ENCODE peak calls at places on chromosomes 12 and 14, in ten cellular contexts. B, N, J, P, D, L, Z, H, I and W are unnamed samples.

GRCh38 chr12:107580750-107581529 is 104.7 kb upstream of the PWP1 start:
- DNase-seq in P (no peak), H (no peak), Z (no peak), I (no peak), D (no peak), J (peak), N (peak), L (no peak), B (no peak), W (no peak)

GRCh38 chr12:67937822-67938221 is 51.4 kb upstream of the IFNG-AS1 start:
- DNase-seq in L (no peak), H (no peak), J (no peak), I (no peak), Z (no peak), N (no peak), D (no peak), P (no peak), B (no peak), W (no peak)

GRCh38 chr12:109539508-109539907 is 33.8 kb downstream of the MMAB start:
- DNase-seq in L (peak), N (no peak), B (no peak), Z (no peak), D (no peak), H (no peak), J (no peak), I (no peak), P (no peak), W (no peak)

GRCh38 chr12:24573621-24574020 is 375.3 kb downstream of the BCAT1 start:
- DNase-seq in P (no peak), N (no peak), D (no peak), I (no peak), L (no peak), J (no peak), H (no peak), Z (no peak), B (no peak), W (no peak)

GRCh38 chr14:72743626-72744025 is 150.3 kb downstream of the DPF3 start:
- DNase-seq in H (no peak), P (no peak), Z (no peak), N (no peak), B (no peak), I (no peak), L (no peak), J (no peak), D (no peak), W (no peak)

GRCh38 chr12:126668961-126669360 is 1598.0 kb upstream of the TMEM132C start:
- DNase-seq in L (peak), B (no peak), I (no peak), N (no peak), P (no peak), J (no peak), D (no peak), H (no peak), Z (no peak), W (no peak)

GRCh38 chr12:48965447-48965846 is 6.1 kb downstream of the WNT10B start:
- DNase-seq in L (no peak), N (peak), P (no peak), Z (no peak), D (no peak), B (no peak), I (peak), J (no peak), H (no peak), W (no peak)

GRCh38 chr12:111312708-111313107 is 56.2 kb downstream of the PHETA1 start:
- DNase-seq in H (no peak), N (no peak), B (no peak), Z (no peak), D (peak), L (peak), J (no peak), P (no peak), I (no peak), W (no peak)

GRCh38 chr12:99223554-99223953 is 424.0 kb upstream of the GARIN6 start:
- DNase-seq in D (no peak), P (no peak), J (no peak), Z (no peak), H (no peak), N (no peak), B (no peak), L (no peak), I (no peak), W (no peak)

GRCh38 chr12:120397827-120398563 is 29.0 kb upstream of the MSI1 start:
- DNase-seq in I (no peak), Z (no peak), B (no peak), D (no peak), J (no peak), H (no peak), N (peak), L (no peak), P (no peak), W (no peak)

GRCh38 chr12:3417937-3418336 is 73.1 kb upstream of the PRMT8 start:
- DNase-seq in H (no peak), B (no peak), L (no peak), P (no peak), D (no peak), J (no peak), N (no peak), Z (no peak), I (no peak), W (no peak)

GRCh38 chr14:103749452-103749851 is 33.8 kb downstream of the ZFYVE21 start:
- DNase-seq in Z (no peak), N (no peak), J (no peak), D (no peak), B (no peak), P (no peak), L (no peak), H (no peak), I (no peak), W (no peak)

GRCh38 chr12:19946549-19946948 is 421.8 kb upstream of the PDE3A start:
- DNase-seq in J (no peak), B (no peak), L (peak), D (no peak), Z (no peak), H (peak), N (no peak), I (no peak), P (no peak), W (no peak)

GRCh38 chr12:125072496-125072895 is 7.3 kb downstream of the AACS start:
- DNase-seq in D (no peak), L (no peak), N (no peak), Z (no peak), P (no peak), I (no peak), H (no peak), J (no peak), B (no peak), W (no peak)

GRCh38 chr12:44774815-44775411 is 101.2 kb downstream of the NELL2 start:
- DNase-seq in J (peak), L (peak), D (peak), P (no peak), B (no peak), I (peak), H (no peak), N (peak), Z (no peak), W (no peak)

GRCh38 chr12:80216890-80217559 is 117.7 kb downstream of the OTOGL start:
- DNase-seq in B (no peak), H (no peak), Z (no peak), D (no peak), P (no peak), N (peak), I (no peak), J (peak), L (no peak), W (no peak)

GRCh38 chr12:68236421-68237059 is 10.9 kb upstream of the IL26 start:
- DNase-seq in L (peak), I (no peak), P (no peak), J (no peak), B (no peak), H (no peak), D (no peak), Z (no peak), N (no peak), W (no peak)

GRCh38 chr12:30877110-30877875 is 49.3 kb upstream of the TSPAN11 start:
- DNase-seq in N (peak), P (no peak), B (no peak), L (no peak), H (no peak), Z (no peak), I (no peak), J (no peak), D (peak), W (no peak)

GRCh38 chr12:131138638-131139362 is 185.1 kb downstream of the ADGRD1 start:
- DNase-seq in N (no peak), B (no peak), H (no peak), I (no peak), L (no peak), P (no peak), Z (no peak), D (no peak), J (no peak), W (no peak)

GRCh38 chr12:27615331-27615891 is 80.8 kb upstream of the REP15 start:
- DNase-seq in B (no peak), I (no peak), H (no peak), N (no peak), Z (no peak), J (peak), L (peak), D (no peak), P (no peak), W (no peak)

GRCh38 chr14:36056846-36057245 is 119.7 kb downstream of the PTCSC3 start:
- DNase-seq in J (no peak), P (no peak), H (no peak), L (no peak), Z (no peak), I (no peak), N (no peak), B (no peak), D (no peak), W (no peak)

GRCh38 chr12:23611320-23611719 is 338.1 kb downstream of the SOX5 start:
- DNase-seq in Z (no peak), B (no peak), I (no peak), H (no peak), P (no peak), N (no peak), D (no peak), J (no peak), L (no peak), W (no peak)

GRCh38 chr14:76775695-76776305 is 14.5 kb downstream of the VASH1 start:
- DNase-seq in P (no peak), H (peak), B (no peak), J (no peak), N (no peak), Z (peak), L (no peak), D (no peak), I (no peak), W (no peak)

GRCh38 chr12:38638401-38638800 is 267.0 kb downstream of the CPNE8 start:
- DNase-seq in N (no peak), D (no peak), H (no peak), P (no peak), J (no peak), L (no peak), B (no peak), I (no peak), Z (no peak), W (no peak)

GRCh38 chr12:57887631-57888406 is 41.3 kb upstream of the CTDSP2 start:
- DNase-seq in B (no peak), L (peak), H (peak), J (peak), N (peak), Z (peak), P (no peak), I (no peak), D (peak), W (no peak)

GRCh38 chr12:52645120-52645761 is 6.8 kb downstream of the KRT2 start:
- DNase-seq in B (no peak), J (no peak), L (no peak), Z (no peak), I (no peak), H (peak), P (no peak), D (no peak), N (no peak), W (no peak)

GRCh38 chr14:98946995-98947394 is 325.0 kb downstream of the BCL11B start:
- DNase-seq in D (no peak), Z (peak), I (no peak), N (peak), J (peak), L (no peak), P (peak), B (no peak), H (no peak), W (no peak)

GRCh38 chr12:9319842-9320173 is 111.6 kb upstream of the PZP start:
- DNase-seq in I (no peak), J (no peak), L (no peak), N (no peak), H (no peak), Z (no peak), D (no peak), P (no peak), B (no peak), W (no peak)

GRCh38 chr14:31127690-31128089 is 79.9 kb downstream of the HECTD1 start:
- DNase-seq in P (no peak), H (no peak), L (no peak), D (no peak), J (no peak), I (no peak), N (no peak), Z (no peak), B (no peak), W (no peak)

GRCh38 chr14:81127785-81128184 is 93.0 kb downstream of the GTF2A1 start:
- DNase-seq in B (no peak), D (no peak), L (no peak), P (no peak), N (no peak), H (no peak), I (no peak), J (no peak), Z (no peak), W (no peak)

GRCh38 chr12:113471619-113472171 is at the start of gene LHX5:
- DNase-seq in D (no peak), H (no peak), J (no peak), P (no peak), I (no peak), B (no peak), N (peak), Z (no peak), L (no peak), W (no peak)

GRCh38 chr12:28879379-28879778 is 269.7 kb upstream of the FAR2 start:
- DNase-seq in D (no peak), N (no peak), H (no peak), Z (no peak), J (no peak), L (no peak), P (no peak), I (no peak), B (no peak), W (no peak)

GRCh38 chr12:48787791-48788521 is 933 bp downstream of the ADCY6 start:
- DNase-seq in H (no peak), I (no peak), P (no peak), Z (no peak), J (no peak), D (no peak), B (no peak), N (no peak), L (no peak), W (no peak)

GRCh38 chr14:95548328-95548929 is 13.6 kb downstream of the GLRX5 start:
- DNase-seq in H (no peak), I (no peak), L (no peak), D (no peak), N (no peak), P (no peak), J (no peak), Z (no peak), B (no peak), W (no peak)

GRCh38 chr14:36663404-36664321 is 2.0 kb downstream of the PAX9 start:
- DNase-seq in D (peak), H (no peak), N (peak), I (no peak), L (peak), Z (no peak), B (no peak), J (no peak), P (no peak), W (no peak)

GRCh38 chr12:128537668-128538067 is 270.7 kb downstream of the TMEM132C start:
- DNase-seq in B (no peak), L (no peak), D (no peak), P (no peak), J (no peak), Z (no peak), N (no peak), H (no peak), I (no peak), W (no peak)

GRCh38 chr12:128543971-128544370 is 277.0 kb downstream of the TMEM132C start:
- DNase-seq in N (no peak), I (no peak), P (no peak), D (no peak), B (no peak), L (no peak), J (no peak), H (no peak), Z (no peak), W (no peak)

GRCh38 chr12:128542844-128543243 is 275.9 kb downstream of the TMEM132C start:
- DNase-seq in I (no peak), L (no peak), H (no peak), P (no peak), N (no peak), B (no peak), J (no peak), Z (no peak), D (no peak), W (no peak)

GRCh38 chr12:128543493-128543892 is 276.5 kb downstream of the TMEM132C start:
- DNase-seq in Z (no peak), N (no peak), L (no peak), H (no peak), B (no peak), D (no peak), I (no peak), P (no peak), J (no peak), W (no peak)
- TF ChIP-seq CTCF in Z (no peak), N (no peak), L (no peak), H (no peak), B (no peak), D (no peak), I (peak), P (no peak), J (no peak), W (no peak)

GRCh38 chr14:61736751-61737150 is 25.5 kb upstream of the SNAPC1 start:
- DNase-seq in N (no peak), I (no peak), Z (no peak), J (no peak), L (peak), B (no peak), P (no peak), D (no peak), H (no peak), W (no peak)
- H3K27ac ChIP-seq in N (peak), I (no peak), Z (no peak), J (peak), L (peak), B (no peak), P (no peak), D (peak), H (no peak), W (no peak)

DNA sequence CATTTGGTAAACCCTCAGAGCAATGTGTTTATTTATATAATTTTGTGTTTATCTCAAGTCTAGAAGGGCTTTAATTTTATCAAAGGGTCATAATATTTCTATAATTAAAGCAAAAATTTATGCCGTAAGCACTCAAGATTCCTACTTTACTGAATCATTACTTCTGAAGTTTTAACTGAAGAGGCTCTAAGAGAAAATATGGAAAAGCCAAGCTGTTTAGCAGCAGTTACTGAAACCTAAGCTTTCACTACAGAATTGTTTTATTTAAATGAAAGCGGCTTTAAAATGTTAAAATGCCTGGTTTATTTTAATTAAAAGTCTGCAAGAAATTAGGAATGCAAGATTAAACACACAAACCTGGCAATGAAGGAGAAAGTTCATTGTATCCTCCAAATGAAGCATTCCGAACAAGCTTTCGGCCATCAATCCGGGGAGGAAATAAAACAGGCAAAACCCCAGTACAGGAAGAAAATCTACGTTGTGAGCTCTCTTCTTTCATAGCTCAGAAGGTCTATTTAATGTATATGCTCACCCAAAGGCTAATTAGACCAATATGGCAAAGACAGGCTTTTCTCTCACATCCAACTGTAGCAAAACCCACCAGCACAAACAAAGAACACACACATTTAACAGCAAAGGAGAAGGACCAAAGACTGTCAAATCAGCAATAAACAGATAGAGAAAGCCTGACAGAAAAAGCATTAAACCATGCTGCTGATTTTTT is 74.1 kb upstream of the BBS10 start:
- DNase-seq in N (no peak), J (no peak), H (no peak), L (no peak), I (no peak), Z (no peak), P (no peak), B (no peak), D (no peak), W (no peak)
- H3K4me3 ChIP-seq in N (no peak), J (no peak), H (no peak), L (peak), I (no peak), Z (no peak), P (no peak), B (no peak), D (no peak), W (no peak)

GRCh38 chr12:5872745-5873144 is 72.3 kb downstream of the ANO2 start:
- DNase-seq in J (peak), Z (no peak), D (no peak), N (peak), I (no peak), P (no peak), H (no peak), B (no peak), L (peak), W (no peak)
- TF ChIP-seq CTCF in J (no peak), Z (no peak), D (no peak), N (peak), I (peak), P (peak), H (no peak), B (no peak), L (peak), W (no peak)

DNA sequence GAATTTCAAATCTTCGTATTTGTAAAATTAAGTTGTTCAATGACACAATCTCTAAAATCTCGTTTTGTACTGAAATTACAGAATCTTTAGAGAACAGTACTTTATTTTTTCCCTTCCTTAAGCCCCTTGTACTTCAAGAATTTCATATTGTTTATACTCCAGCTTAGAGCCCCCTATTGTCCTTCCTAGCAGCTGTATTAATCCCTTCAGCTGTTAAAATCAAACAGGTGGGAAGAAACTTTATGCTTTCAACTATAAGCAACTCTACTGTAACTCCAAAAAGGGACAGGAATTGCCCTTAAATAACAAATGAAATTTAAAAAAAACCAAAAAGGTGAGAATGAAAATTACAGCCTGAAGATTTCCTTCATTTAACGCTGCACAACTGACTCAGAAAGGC is 1.7 kb downstream of the NACA start:
- DNase-seq in N (no peak), Z (no peak), P (no peak), L (no peak), J (no peak), H (no peak), B (no peak), D (no peak), I (no peak), W (no peak)
- H3K27ac ChIP-seq in N (peak), Z (peak), P (no peak), L (peak), J (peak), H (peak), B (peak), D (peak), I (no peak), W (peak)

GRCh38 chr12:93851245-93851665 is 174.1 kb downstream of the CRADD start:
- DNase-seq in I (no peak), B (no peak), D (no peak), J (no peak), Z (no peak), P (no peak), N (no peak), L (no peak), H (no peak), W (no peak)

GRCh38 chr12:93852067-93852466 is 174.9 kb downstream of the CRADD start:
- DNase-seq in P (no peak), H (no peak), N (no peak), D (no peak), Z (no peak), B (no peak), I (no peak), J (no peak), L (no peak), W (no peak)

GRCh38 chr12:93848453-93849120 is 171.4 kb downstream of the CRADD start:
- DNase-seq in J (no peak), I (no peak), Z (no peak), N (no peak), H (no peak), P (no peak), L (peak), B (no peak), D (no peak), W (no peak)

GRCh38 chr12:93850476-93850875 is 173.3 kb downstream of the CRADD start:
- DNase-seq in I (no peak), D (no peak), B (no peak), H (no peak), N (no peak), Z (no peak), P (no peak), L (no peak), J (no peak), W (no peak)

GRCh38 chr12:93849946-93850345 is 172.8 kb downstream of the CRADD start:
- DNase-seq in I (no peak), J (no peak), B (no peak), Z (no peak), D (no peak), L (no peak), P (no peak), N (no peak), H (no peak), W (no peak)
- H3K4me3 ChIP-seq in I (no peak), J (no peak), B (no peak), Z (no peak), D (no peak), L (no peak), P (no peak), N (no peak), H (no peak), W (no peak)

DNA sequence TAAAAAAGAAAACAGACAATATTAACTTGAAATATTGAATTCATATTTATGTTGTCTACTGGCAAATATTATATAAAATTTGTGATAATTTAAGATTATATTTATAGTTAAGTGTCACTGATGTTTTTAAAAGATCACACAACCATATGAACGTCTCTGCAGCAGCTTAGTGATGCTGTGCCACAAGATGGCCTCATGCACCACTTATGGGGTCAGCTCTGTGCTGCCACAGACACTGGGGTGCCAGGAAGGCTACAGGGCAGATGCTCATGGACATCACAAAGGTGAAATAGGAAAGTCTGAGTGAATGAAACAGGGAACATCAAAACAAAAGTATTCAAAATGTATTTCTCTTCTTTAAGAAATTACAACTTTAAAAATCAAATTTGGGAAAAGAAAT is 13.1 kb downstream of the ATXN3 start:
- DNase-seq in H (no peak), J (no peak), P (no peak), Z (no peak), I (no peak), B (no peak), N (peak), D (no peak), L (no peak), W (no peak)
- TF ChIP-seq CTCF in H (no peak), J (peak), P (no peak), Z (no peak), I (peak), B (no peak), N (peak), D (no peak), L (peak), W (no peak)